ENCODE peak calls at places on chromosomes 5 and 9, in four cellular contexts. One of them, this sample, is unnamed.
A peak's percentile ranks its signal among the peaks of the same experiment; 100 is the strongest.

GRCh38 chr5:149380466-149381121 is 1.5 kb upstream of the IL17B start:
- DNase-seq in fibroblast of mammary gland: no peak
- DNase-seq in cardiac fibroblast: no peak
- DNase-seq in AG04449: no peak
- DNase-seq in this sample: no peak

GRCh38 chr5:54171645-54172384 is 138.6 kb downstream of the ARL15 start:
- DNase-seq in fibroblast of mammary gland: peak; percentile 44
- DNase-seq in cardiac fibroblast: peak; percentile 46
- DNase-seq in AG04449: no peak
- DNase-seq in this sample: peak; percentile 62

GRCh38 chr5:79956173-79956670 is 34.8 kb downstream of the MTX3 start:
- DNase-seq in fibroblast of mammary gland: peak; percentile 48
- DNase-seq in cardiac fibroblast: peak; percentile 63
- DNase-seq in AG04449: no peak
- DNase-seq in this sample: peak; percentile 8

GRCh38 chr9:7704543-7704942 is 95.0 kb downstream of the DMAC1 start:
- DNase-seq in fibroblast of mammary gland: no peak
- DNase-seq in cardiac fibroblast: no peak
- DNase-seq in AG04449: no peak
- DNase-seq in this sample: no peak

GRCh38 chr9:130518198-130518597 is 61.2 kb upstream of the FUBP3 start:
- DNase-seq in fibroblast of mammary gland: no peak
- DNase-seq in cardiac fibroblast: no peak
- DNase-seq in AG04449: no peak
- DNase-seq in this sample: no peak

GRCh38 chr5:51657340-51658240 is 274.3 kb downstream of the ISL1 start:
- DNase-seq in fibroblast of mammary gland: no peak
- DNase-seq in cardiac fibroblast: no peak
- DNase-seq in AG04449: no peak
- DNase-seq in this sample: no peak

GRCh38 chr9:97710356-97711222 is 13.4 kb upstream of the XPA start:
- DNase-seq in fibroblast of mammary gland: peak; percentile 72
- DNase-seq in cardiac fibroblast: peak; percentile 82
- DNase-seq in AG04449: no peak
- DNase-seq in this sample: peak; percentile 85

GRCh38 chr5:73233461-73234151 is 60.6 kb downstream of the TMEM174 start:
- DNase-seq in fibroblast of mammary gland: no peak
- DNase-seq in cardiac fibroblast: no peak
- DNase-seq in AG04449: no peak
- DNase-seq in this sample: peak; percentile 22

GRCh38 chr5:126373621-126374416 is 49.4 kb upstream of the GRAMD2B start:
- DNase-seq in fibroblast of mammary gland: no peak
- DNase-seq in cardiac fibroblast: peak; percentile 24
- DNase-seq in AG04449: no peak
- DNase-seq in this sample: peak; percentile 60

GRCh38 chr5:58544195-58544594 is 38.7 kb upstream of the RAB3C start:
- DNase-seq in fibroblast of mammary gland: no peak
- DNase-seq in cardiac fibroblast: no peak
- DNase-seq in AG04449: no peak
- DNase-seq in this sample: no peak

GRCh38 chr9:33139421-33140228 is 27.5 kb downstream of the B4GALT1 start:
- DNase-seq in fibroblast of mammary gland: peak; percentile 97
- DNase-seq in cardiac fibroblast: peak; percentile 89
- DNase-seq in AG04449: no peak
- DNase-seq in this sample: peak; percentile 100

GRCh38 chr9:87667164-87667738 is 58.7 kb upstream of the CTSL start:
- DNase-seq in fibroblast of mammary gland: peak; percentile 40
- DNase-seq in cardiac fibroblast: peak; percentile 40
- DNase-seq in AG04449: no peak
- DNase-seq in this sample: no peak

GRCh38 chr5:154393850-154394249 is 51.9 kb upstream of the SAP30L start:
- DNase-seq in fibroblast of mammary gland: no peak
- DNase-seq in cardiac fibroblast: no peak
- DNase-seq in AG04449: no peak
- DNase-seq in this sample: no peak

GRCh38 chr9:119556129-119556875 is 187.1 kb upstream of the BRINP1 start:
- DNase-seq in fibroblast of mammary gland: peak; percentile 54
- DNase-seq in cardiac fibroblast: peak; percentile 60
- DNase-seq in AG04449: no peak
- DNase-seq in this sample: peak; percentile 68

GRCh38 chr9:132458432-132458831 is 48.4 kb downstream of the CFAP77 start:
- DNase-seq in fibroblast of mammary gland: no peak
- DNase-seq in cardiac fibroblast: no peak
- DNase-seq in AG04449: no peak
- DNase-seq in this sample: no peak

GRCh38 chr5:175531361-175531760 is 53.0 kb downstream of the SFXN1 start:
- DNase-seq in fibroblast of mammary gland: no peak
- DNase-seq in cardiac fibroblast: no peak
- DNase-seq in AG04449: no peak
- DNase-seq in this sample: no peak

GRCh38 chr5:9157020-9157419 is 388.9 kb downstream of the SEMA5A start:
- DNase-seq in fibroblast of mammary gland: no peak
- DNase-seq in cardiac fibroblast: no peak
- DNase-seq in AG04449: no peak
- DNase-seq in this sample: no peak

GRCh38 chr9:82810902-82811301 is 252.0 kb downstream of the RASEF start:
- DNase-seq in fibroblast of mammary gland: peak; percentile 2
- DNase-seq in cardiac fibroblast: peak; percentile 60
- DNase-seq in AG04449: no peak
- DNase-seq in this sample: peak; percentile 89

GRCh38 chr9:1005043-1005667 is 28.7 kb downstream of the DMRT3 start:
- DNase-seq in fibroblast of mammary gland: peak; percentile 61
- DNase-seq in cardiac fibroblast: peak; percentile 54
- DNase-seq in AG04449: peak; percentile 24
- DNase-seq in this sample: peak; percentile 63

GRCh38 chr5:19531374-19531952 is 456.5 kb downstream of the CDH18 start:
- DNase-seq in fibroblast of mammary gland: peak; percentile 23
- DNase-seq in cardiac fibroblast: peak; percentile 21
- DNase-seq in AG04449: no peak
- DNase-seq in this sample: no peak

GRCh38 chr5:123125172-123125508 is 36.1 kb downstream of the PRDM6 start:
- DNase-seq in fibroblast of mammary gland: peak; percentile 74
- DNase-seq in cardiac fibroblast: peak; percentile 64
- DNase-seq in AG04449: no peak
- DNase-seq in this sample: peak; percentile 39

GRCh38 chr5:103800728-103801127 is 238.1 kb upstream of the NUDT12 start:
- DNase-seq in fibroblast of mammary gland: peak; percentile 19
- DNase-seq in cardiac fibroblast: peak; percentile 33
- DNase-seq in AG04449: no peak
- DNase-seq in this sample: peak; percentile 81

GRCh38 chr9:88745281-88746001 is 210.5 kb downstream of the NXNL2 start:
- DNase-seq in fibroblast of mammary gland: peak; percentile 97
- DNase-seq in cardiac fibroblast: peak; percentile 58
- DNase-seq in AG04449: peak; percentile 86
- DNase-seq in this sample: peak; percentile 75
- H3K4me3 ChIP-seq in fibroblast of mammary gland: no peak overlapping the region
- H3K4me3 ChIP-seq in cardiac fibroblast: no peak overlapping the region
- H3K4me3 ChIP-seq in AG04449: no peak overlapping the region
- H3K4me3 ChIP-seq in this sample: no peak overlapping the region

DNA sequence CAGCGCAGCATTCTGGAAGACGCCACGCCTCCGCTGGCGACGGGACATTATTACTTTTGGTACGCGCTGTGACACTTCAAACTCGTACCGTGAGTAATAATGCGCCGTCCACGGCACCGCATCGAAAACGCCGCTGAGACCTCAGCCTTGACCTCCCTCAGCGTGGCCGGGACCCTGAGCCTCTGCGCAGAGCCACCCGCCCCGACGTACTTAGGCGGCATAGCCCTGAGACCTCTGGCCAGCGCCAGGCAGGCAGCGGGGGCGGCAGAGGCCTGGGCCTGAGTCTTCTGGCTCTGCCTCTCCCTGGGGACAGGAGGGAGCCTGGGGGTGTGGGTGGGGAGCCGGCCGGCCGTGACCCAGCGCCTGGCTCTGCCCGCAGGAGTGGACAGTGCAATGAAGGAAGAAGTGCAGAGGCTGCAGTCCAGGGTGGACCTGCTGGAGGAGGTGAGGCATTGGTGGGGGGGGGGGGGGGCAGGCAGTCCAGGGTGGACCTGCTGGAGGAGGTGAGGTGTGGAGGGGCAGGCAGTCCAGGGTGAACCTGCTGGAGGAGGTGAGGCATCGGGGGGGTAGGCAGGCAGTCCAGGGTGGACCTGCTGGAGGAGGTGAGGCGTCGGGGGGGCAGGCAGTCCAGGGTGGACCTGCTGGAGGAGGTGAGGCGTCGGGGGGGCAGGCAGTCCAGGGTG is 8.0 kb downstream of the EGFL7 start:
- DNase-seq in fibroblast of mammary gland: no peak
- DNase-seq in cardiac fibroblast: no peak
- DNase-seq in AG04449: no peak
- DNase-seq in this sample: no peak
- H3K4me3 ChIP-seq in fibroblast of mammary gland: no peak overlapping the region
- H3K4me3 ChIP-seq in cardiac fibroblast: no peak overlapping the region
- H3K4me3 ChIP-seq in AG04449: no peak overlapping the region
- H3K4me3 ChIP-seq in this sample: no peak overlapping the region

GRCh38 chr5:180816608-180817534 is 14.3 kb upstream of the MGAT1 start:
- DNase-seq in fibroblast of mammary gland: peak; percentile 54
- DNase-seq in cardiac fibroblast: peak; percentile 24
- DNase-seq in AG04449: no peak
- DNase-seq in this sample: peak; percentile 72
- H3K4me3 ChIP-seq in fibroblast of mammary gland: no peak overlapping the region
- H3K4me3 ChIP-seq in cardiac fibroblast: no peak overlapping the region
- H3K4me3 ChIP-seq in AG04449: no peak overlapping the region
- H3K4me3 ChIP-seq in this sample: no peak overlapping the region

DNA sequence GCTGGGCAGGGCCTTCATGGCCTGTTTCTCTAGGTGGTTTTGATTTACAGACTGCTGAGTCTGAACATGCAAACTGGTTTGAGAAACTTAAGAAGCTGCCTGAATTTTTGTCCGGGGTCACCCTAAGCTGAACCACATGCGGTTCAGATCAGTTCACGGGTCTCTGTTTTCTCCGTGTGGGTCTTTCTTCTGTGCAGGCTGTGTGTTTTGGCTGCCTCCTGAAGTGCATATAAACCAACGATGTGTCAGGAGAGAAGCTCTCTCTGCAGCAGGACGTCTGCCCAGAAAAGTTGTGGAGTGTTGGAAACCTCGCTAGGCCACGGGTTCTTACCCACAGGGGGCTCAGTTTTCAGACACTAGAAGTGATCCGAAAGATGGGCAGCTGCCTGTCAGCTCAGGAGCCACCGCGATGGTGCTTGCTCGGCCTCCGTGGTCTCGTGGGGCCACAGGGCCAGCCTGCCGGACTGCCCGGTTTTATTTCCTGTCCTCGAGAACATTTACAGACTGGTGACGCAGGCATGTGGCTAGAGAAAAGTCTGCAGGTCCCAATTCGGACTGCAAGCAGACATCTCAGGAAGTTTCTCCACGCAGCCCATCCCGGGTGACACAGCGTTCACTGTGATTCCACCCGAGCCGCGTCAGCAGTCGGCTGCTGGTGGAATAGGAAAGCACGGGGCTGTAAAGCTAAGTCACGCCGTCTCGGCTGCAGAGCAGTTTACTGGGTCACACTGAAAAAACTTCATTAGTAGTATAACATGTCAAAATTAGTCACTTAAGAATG is 364.1 kb downstream of the IRX2 start:
- DNase-seq in fibroblast of mammary gland: no peak
- DNase-seq in cardiac fibroblast: peak; percentile 0
- DNase-seq in AG04449: no peak
- DNase-seq in this sample: no peak
- H3K4me3 ChIP-seq in fibroblast of mammary gland: no peak overlapping the region
- H3K4me3 ChIP-seq in cardiac fibroblast: no peak overlapping the region
- H3K4me3 ChIP-seq in AG04449: no peak overlapping the region
- H3K4me3 ChIP-seq in this sample: no peak overlapping the region

GRCh38 chr5:109612278-109612905 is 77.3 kb upstream of the MAN2A1 start:
- DNase-seq in fibroblast of mammary gland: no peak
- DNase-seq in cardiac fibroblast: no peak
- DNase-seq in AG04449: no peak
- DNase-seq in this sample: no peak
- H3K4me3 ChIP-seq in fibroblast of mammary gland: no peak overlapping the region
- H3K4me3 ChIP-seq in cardiac fibroblast: no peak overlapping the region
- H3K4me3 ChIP-seq in AG04449: no peak overlapping the region
- H3K4me3 ChIP-seq in this sample: no peak overlapping the region